ENCODE peak calls at places on chromosome 9, in eight cellular contexts. One of them, this sample, is unnamed.

GRCh38 chr9:113737414-113738271 is 138.5 kb upstream of the ZNF618 start:
- DNase-seq in uterus: peak
- DNase-seq in AG20443: peak
- DNase-seq in stimulated activated CD4-positive, alpha-beta T cell treated with anti-CD3 and anti-CD28 coated beads, Interleukin-2, amount 100 ng/mL, for 48 hours: peak
- DNase-seq in stimulated activated CD8-positive, alpha-beta memory T cell treated with anti-CD3 and anti-CD28 coated beads, Interleukin-4, amount 100 ng/mL, for 1 hour: no peak
- DNase-seq in SW480: peak
- DNase-seq in WERI-Rb-1: peak
- DNase-seq in HT1080: peak
- DNase-seq in this sample: peak

GRCh38 chr9:34732478-34732877 is 22.5 kb upstream of the CCL21 start:
- DNase-seq in AG20443: no peak
- DNase-seq in uterus: no peak
- DNase-seq in stimulated activated CD4-positive, alpha-beta T cell treated with anti-CD3 and anti-CD28 coated beads, Interleukin-2, amount 100 ng/mL, for 48 hours: no peak
- DNase-seq in SW480: no peak
- DNase-seq in HT1080: no peak
- DNase-seq in stimulated activated CD8-positive, alpha-beta memory T cell treated with anti-CD3 and anti-CD28 coated beads, Interleukin-4, amount 100 ng/mL, for 1 hour: no peak
- DNase-seq in WERI-Rb-1: no peak
- DNase-seq in this sample: no peak

GRCh38 chr9:125137200-125137599 is 6.1 kb downstream of the SCAI start:
- DNase-seq in uterus: no peak
- DNase-seq in HT1080: no peak
- DNase-seq in AG20443: peak
- DNase-seq in stimulated activated CD8-positive, alpha-beta memory T cell treated with anti-CD3 and anti-CD28 coated beads, Interleukin-4, amount 100 ng/mL, for 1 hour: no peak
- DNase-seq in SW480: no peak
- DNase-seq in stimulated activated CD4-positive, alpha-beta T cell treated with anti-CD3 and anti-CD28 coated beads, Interleukin-2, amount 100 ng/mL, for 48 hours: no peak
- DNase-seq in WERI-Rb-1: no peak
- DNase-seq in this sample: no peak

GRCh38 chr9:118091676-118092490 is 387.7 kb downstream of the TLR4 start:
- DNase-seq in uterus: no peak
- DNase-seq in AG20443: no peak
- DNase-seq in SW480: no peak
- DNase-seq in HT1080: no peak
- DNase-seq in WERI-Rb-1: no peak
- DNase-seq in stimulated activated CD4-positive, alpha-beta T cell treated with anti-CD3 and anti-CD28 coated beads, Interleukin-2, amount 100 ng/mL, for 48 hours: no peak
- DNase-seq in stimulated activated CD8-positive, alpha-beta memory T cell treated with anti-CD3 and anti-CD28 coated beads, Interleukin-4, amount 100 ng/mL, for 1 hour: no peak
- DNase-seq in this sample: no peak

GRCh38 chr9:111148994-111149759 is 110.9 kb upstream of the LPAR1 start:
- DNase-seq in stimulated activated CD4-positive, alpha-beta T cell treated with anti-CD3 and anti-CD28 coated beads, Interleukin-2, amount 100 ng/mL, for 48 hours: no peak
- DNase-seq in AG20443: no peak
- DNase-seq in SW480: peak
- DNase-seq in stimulated activated CD8-positive, alpha-beta memory T cell treated with anti-CD3 and anti-CD28 coated beads, Interleukin-4, amount 100 ng/mL, for 1 hour: no peak
- DNase-seq in WERI-Rb-1: no peak
- DNase-seq in uterus: peak
- DNase-seq in HT1080: no peak
- DNase-seq in this sample: no peak

GRCh38 chr9:20551236-20551635 is 71.1 kb downstream of the MLLT3 start:
- DNase-seq in AG20443: no peak
- DNase-seq in HT1080: peak
- DNase-seq in uterus: no peak
- DNase-seq in SW480: no peak
- DNase-seq in WERI-Rb-1: no peak
- DNase-seq in stimulated activated CD8-positive, alpha-beta memory T cell treated with anti-CD3 and anti-CD28 coated beads, Interleukin-4, amount 100 ng/mL, for 1 hour: no peak
- DNase-seq in stimulated activated CD4-positive, alpha-beta T cell treated with anti-CD3 and anti-CD28 coated beads, Interleukin-2, amount 100 ng/mL, for 48 hours: no peak
- DNase-seq in this sample: no peak

GRCh38 chr9:126499005-126499910 is 114.5 kb upstream of the LMX1B start:
- DNase-seq in SW480: peak
- DNase-seq in WERI-Rb-1: peak
- DNase-seq in uterus: peak
- DNase-seq in AG20443: peak
- DNase-seq in HT1080: peak
- DNase-seq in stimulated activated CD4-positive, alpha-beta T cell treated with anti-CD3 and anti-CD28 coated beads, Interleukin-2, amount 100 ng/mL, for 48 hours: peak
- DNase-seq in stimulated activated CD8-positive, alpha-beta memory T cell treated with anti-CD3 and anti-CD28 coated beads, Interleukin-4, amount 100 ng/mL, for 1 hour: no peak
- DNase-seq in this sample: peak

GRCh38 chr9:126299706-126300276 is 26.8 kb upstream of the MVB12B start:
- DNase-seq in SW480: no peak
- DNase-seq in stimulated activated CD8-positive, alpha-beta memory T cell treated with anti-CD3 and anti-CD28 coated beads, Interleukin-4, amount 100 ng/mL, for 1 hour: no peak
- DNase-seq in WERI-Rb-1: no peak
- DNase-seq in stimulated activated CD4-positive, alpha-beta T cell treated with anti-CD3 and anti-CD28 coated beads, Interleukin-2, amount 100 ng/mL, for 48 hours: no peak
- DNase-seq in uterus: no peak
- DNase-seq in AG20443: no peak
- DNase-seq in HT1080: no peak
- DNase-seq in this sample: no peak

GRCh38 chr9:137828527-137829259 is 48.9 kb upstream of the CACNA1B start:
- DNase-seq in stimulated activated CD4-positive, alpha-beta T cell treated with anti-CD3 and anti-CD28 coated beads, Interleukin-2, amount 100 ng/mL, for 48 hours: no peak
- DNase-seq in SW480: no peak
- DNase-seq in HT1080: peak
- DNase-seq in AG20443: peak
- DNase-seq in stimulated activated CD8-positive, alpha-beta memory T cell treated with anti-CD3 and anti-CD28 coated beads, Interleukin-4, amount 100 ng/mL, for 1 hour: no peak
- DNase-seq in WERI-Rb-1: no peak
- DNase-seq in uterus: no peak
- DNase-seq in this sample: peak

GRCh38 chr9:128969491-128969890 is 22.0 kb downstream of the NUP188 start:
- DNase-seq in SW480: no peak
- DNase-seq in stimulated activated CD4-positive, alpha-beta T cell treated with anti-CD3 and anti-CD28 coated beads, Interleukin-2, amount 100 ng/mL, for 48 hours: no peak
- DNase-seq in stimulated activated CD8-positive, alpha-beta memory T cell treated with anti-CD3 and anti-CD28 coated beads, Interleukin-4, amount 100 ng/mL, for 1 hour: no peak
- DNase-seq in HT1080: no peak
- DNase-seq in AG20443: no peak
- DNase-seq in uterus: no peak
- DNase-seq in WERI-Rb-1: no peak
- DNase-seq in this sample: no peak

GRCh38 chr9:136357326-136357725 is 6.2 kb downstream of the DNLZ start:
- DNase-seq in stimulated activated CD8-positive, alpha-beta memory T cell treated with anti-CD3 and anti-CD28 coated beads, Interleukin-4, amount 100 ng/mL, for 1 hour: no peak
- DNase-seq in WERI-Rb-1: no peak
- DNase-seq in SW480: no peak
- DNase-seq in uterus: no peak
- DNase-seq in stimulated activated CD4-positive, alpha-beta T cell treated with anti-CD3 and anti-CD28 coated beads, Interleukin-2, amount 100 ng/mL, for 48 hours: no peak
- DNase-seq in HT1080: no peak
- DNase-seq in AG20443: no peak
- DNase-seq in this sample: no peak

GRCh38 chr9:36898621-36899020 is 135.4 kb downstream of the PAX5 start:
- DNase-seq in SW480: no peak
- DNase-seq in stimulated activated CD4-positive, alpha-beta T cell treated with anti-CD3 and anti-CD28 coated beads, Interleukin-2, amount 100 ng/mL, for 48 hours: no peak
- DNase-seq in AG20443: no peak
- DNase-seq in uterus: no peak
- DNase-seq in WERI-Rb-1: no peak
- DNase-seq in HT1080: no peak
- DNase-seq in stimulated activated CD8-positive, alpha-beta memory T cell treated with anti-CD3 and anti-CD28 coated beads, Interleukin-4, amount 100 ng/mL, for 1 hour: no peak
- DNase-seq in this sample: no peak